ENCODE peak calls at places on chromosomes 7 and 10, in eight cellular contexts. W is fibroblast of the aortic adventitia, J is adrenal gland, E is choroid plexus epithelial cell, P is mammary epithelial cell, S is cardiac fibroblast, L is coronary artery, K is upper lobe of left lung. R is an unnamed sample.

GRCh38 chr10:29263506-29263905 is 25.4 kb upstream of the LYZL1 start:
- DNase-seq in W (no peak), J (no peak), E (no peak), P (no peak), S (no peak), L (no peak), K (no peak), R (no peak)

GRCh38 chr10:86849495-86849894 is 93.1 kb downstream of the BMPR1A start:
- DNase-seq in W (no peak), J (no peak), E (no peak), P (no peak), S (no peak), L (no peak), K (no peak), R (no peak)

GRCh38 chr10:105585753-105586152 is 944.7 kb downstream of the SORCS3 start:
- DNase-seq in W (peak), J (no peak), E (peak), P (peak), S (no peak), L (no peak), K (no peak), R (peak)

GRCh38 chr10:97106207-97106606 is 79.6 kb downstream of the SLIT1 start:
- DNase-seq in W (no peak), J (no peak), E (no peak), P (no peak), S (no peak), L (no peak), K (no peak), R (no peak)

GRCh38 chr10:96236090-96236478 is 35.3 kb downstream of the BLNK start:
- DNase-seq in W (no peak), J (no peak), E (no peak), P (no peak), S (no peak), L (no peak), K (no peak), R (no peak)

GRCh38 chr10:112229901-112230300 is 46.3 kb upstream of the GPAM start:
- DNase-seq in W (no peak), J (no peak), E (no peak), P (peak), S (no peak), L (no peak), K (no peak), R (no peak)

GRCh38 chr7:43572516-43573049 is 10.3 kb upstream of the STK17A start:
- DNase-seq in W (peak), J (peak), E (peak), P (peak), S (peak), L (no peak), K (peak), R (peak)

GRCh38 chr10:73743327-73743904 is 756 bp upstream of the SEC24C start:
- DNase-seq in W (peak), J (no peak), E (no peak), P (no peak), S (no peak), L (no peak), K (no peak), R (no peak)

GRCh38 chr7:127618775-127619174 is 833 bp upstream of the PAX4 start:
- DNase-seq in W (no peak), J (no peak), E (no peak), P (no peak), S (no peak), L (no peak), K (no peak), R (no peak)

GRCh38 chr7:132243463-132243862 is 332.8 kb downstream of the PLXNA4 start:
- DNase-seq in W (peak), J (no peak), E (no peak), P (no peak), S (peak), L (no peak), K (no peak), R (no peak)

GRCh38 chr10:113045155-113046055 is 95.4 kb downstream of the TCF7L2 start:
- DNase-seq in W (peak), J (no peak), E (peak), P (peak), S (peak), L (no peak), K (peak), R (peak)

GRCh38 chr7:63112764-63113712 is 885.6 kb upstream of the ZNF722 start:
- DNase-seq in W (no peak), J (no peak), E (no peak), P (no peak), S (no peak), L (no peak), K (no peak), R (no peak)

GRCh38 chr10:129741978-129742741 is 221.9 kb downstream of the EBF3 start:
- DNase-seq in W (no peak), J (peak), E (no peak), P (no peak), S (no peak), L (no peak), K (no peak), R (no peak)

GRCh38 chr10:84540617-84541288 is 212.4 kb downstream of the CCSER2 start:
- DNase-seq in W (peak), J (peak), E (peak), P (peak), S (peak), L (no peak), K (peak), R (peak)

GRCh38 chr7:5396999-5397656 is 26.5 kb downstream of the TNRC18 start:
- DNase-seq in W (peak), J (peak), E (peak), P (peak), S (peak), L (peak), K (peak), R (peak)
- H3K4me3 ChIP-seq in W (peak), J (no peak), E (peak), P (peak), S (peak), L (peak), K (peak), R (peak)

DNA sequence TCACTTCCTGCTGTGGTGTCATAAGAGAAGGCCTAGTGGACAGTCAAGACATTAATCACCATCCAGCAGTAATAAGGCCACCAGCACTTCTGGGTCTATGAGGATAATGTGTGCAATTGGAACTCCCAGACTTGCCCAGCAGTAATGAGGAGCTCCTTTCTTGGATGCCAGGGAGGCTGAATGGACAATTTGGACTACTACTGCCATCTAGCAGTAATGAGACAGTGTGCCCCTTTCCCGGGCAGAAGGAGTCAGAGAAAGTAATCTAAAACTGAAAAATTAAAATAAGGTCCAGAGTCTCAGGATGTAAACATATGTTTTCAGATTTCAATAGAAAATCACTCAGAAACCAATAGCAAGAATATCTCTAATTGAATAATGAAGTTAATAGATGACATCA is 400.4 kb downstream of the CDC14C start:
- DNase-seq in W (peak), J (no peak), E (no peak), P (peak), S (peak), L (no peak), K (no peak), R (peak)
- TF ChIP-seq CTCF in W (peak), J (no peak), E (no peak), P (peak), S (no peak), L (no peak), K (no peak), R (peak)

DNA sequence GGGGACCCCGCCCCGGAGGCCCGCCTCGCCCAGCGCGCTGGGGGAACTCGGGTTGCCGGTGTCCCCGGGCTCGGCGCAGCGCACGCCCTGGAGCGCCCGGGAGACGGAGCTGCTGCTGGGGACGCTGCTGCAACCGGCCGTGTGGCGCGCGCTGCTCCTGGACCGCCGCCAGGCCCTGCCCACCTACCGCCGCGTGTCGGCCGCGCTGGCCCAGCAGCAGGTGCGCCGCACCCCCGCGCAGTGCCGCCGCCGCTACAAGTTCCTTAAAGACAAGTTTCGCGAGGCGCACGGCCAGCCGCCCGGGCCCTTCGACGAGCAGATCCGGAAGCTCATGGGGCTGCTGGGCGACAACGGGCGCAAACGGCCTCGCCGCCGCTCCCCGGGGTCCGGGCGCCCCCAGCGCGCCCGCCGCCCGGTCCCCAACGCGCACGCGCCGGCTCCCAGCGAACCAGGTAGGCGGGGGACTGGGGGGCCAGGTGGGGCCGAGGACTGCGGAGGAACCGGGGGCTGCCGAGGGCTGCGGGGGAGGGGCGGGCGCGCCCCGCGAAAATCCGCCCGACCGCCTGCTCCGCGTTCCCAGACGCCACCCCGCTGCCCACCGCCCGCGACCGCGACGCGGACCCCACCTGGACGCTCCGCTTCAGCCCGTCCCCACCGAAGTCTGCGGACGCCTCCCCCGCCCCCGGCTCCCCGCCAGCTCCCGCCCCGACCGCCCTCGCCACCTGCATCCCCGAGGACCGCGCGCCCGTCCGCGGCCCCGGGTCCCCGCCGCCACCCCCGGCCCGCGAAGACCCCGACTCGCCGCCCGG is 574 bp downstream of the UTF1 start:
- DNase-seq in W (no peak), J (no peak), E (no peak), P (no peak), S (no peak), L (no peak), K (peak), R (no peak)
- H3K4me3 ChIP-seq in W (no peak), J (no peak), E (no peak), P (no peak), S (no peak), L (peak), K (peak), R (no peak)

DNA sequence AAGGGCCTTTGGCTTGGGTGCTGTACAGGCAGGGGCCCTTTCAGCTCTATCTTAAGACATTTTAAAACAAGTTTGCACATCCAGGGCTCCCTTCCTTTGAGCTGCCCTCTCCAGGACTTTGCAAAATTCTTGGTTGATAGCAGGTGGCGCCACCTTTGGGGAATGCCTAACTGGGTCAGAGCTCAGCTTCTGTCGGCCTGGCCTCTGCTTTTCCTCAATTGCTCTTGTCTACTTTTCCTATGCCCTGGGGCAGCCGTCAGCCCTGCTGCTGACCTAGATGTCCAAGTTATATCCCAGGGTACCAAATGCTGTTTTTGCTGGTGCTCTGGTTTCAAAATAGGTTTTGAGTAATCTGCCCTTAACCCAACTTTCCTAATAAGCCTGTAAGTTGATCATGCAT is 65.8 kb downstream of the APBB1IP start:
- DNase-seq in W (no peak), J (peak), E (no peak), P (no peak), S (no peak), L (no peak), K (no peak), R (no peak)
- TF ChIP-seq CTCF in W (no peak), J (no peak), E (no peak), P (no peak), S (no peak), L (no peak), K (no peak), R (no peak)

GRCh38 chr7:36395171-36395894 is 5.7 kb downstream of the ANLN start:
- DNase-seq in W (no peak), J (no peak), E (no peak), P (no peak), S (no peak), L (no peak), K (no peak), R (no peak)
- H3K4me3 ChIP-seq in W (no peak), J (no peak), E (no peak), P (no peak), S (no peak), L (no peak), K (no peak), R (no peak)

GRCh38 chr7:87218941-87219544 is 489 bp downstream of the TMEM243 start:
- DNase-seq in W (peak), J (peak), E (peak), P (peak), S (peak), L (peak), K (peak), R (peak)
- TF ChIP-seq CTCF in W (peak), J (no peak), E (peak), P (no peak), S (no peak), L (no peak), K (no peak), R (peak)

GRCh38 chr7:129886818-129887186 is 66.0 kb downstream of the UBE2H start:
- DNase-seq in W (no peak), J (no peak), E (no peak), P (no peak), S (no peak), L (no peak), K (no peak), R (no peak)
- H3K4me3 ChIP-seq in W (no peak), J (no peak), E (no peak), P (no peak), S (no peak), L (no peak), K (no peak), R (no peak)

GRCh38 chr7:28165971-28166955 is 14.3 kb downstream of the JAZF1 start:
- DNase-seq in W (peak), J (no peak), E (peak), P (peak), S (peak), L (no peak), K (no peak), R (peak)

GRCh38 chr7:28161319-28161718 is 19.3 kb downstream of the JAZF1 start:
- DNase-seq in W (no peak), J (no peak), E (no peak), P (no peak), S (no peak), L (no peak), K (no peak), R (no peak)

GRCh38 chr7:28166982-28167715 is 13.4 kb downstream of the JAZF1 start:
- DNase-seq in W (no peak), J (no peak), E (peak), P (no peak), S (no peak), L (no peak), K (no peak), R (no peak)

GRCh38 chr7:28165221-28165807 is 15.3 kb downstream of the JAZF1 start:
- DNase-seq in W (no peak), J (no peak), E (peak), P (no peak), S (no peak), L (no peak), K (no peak), R (no peak)

DNA sequence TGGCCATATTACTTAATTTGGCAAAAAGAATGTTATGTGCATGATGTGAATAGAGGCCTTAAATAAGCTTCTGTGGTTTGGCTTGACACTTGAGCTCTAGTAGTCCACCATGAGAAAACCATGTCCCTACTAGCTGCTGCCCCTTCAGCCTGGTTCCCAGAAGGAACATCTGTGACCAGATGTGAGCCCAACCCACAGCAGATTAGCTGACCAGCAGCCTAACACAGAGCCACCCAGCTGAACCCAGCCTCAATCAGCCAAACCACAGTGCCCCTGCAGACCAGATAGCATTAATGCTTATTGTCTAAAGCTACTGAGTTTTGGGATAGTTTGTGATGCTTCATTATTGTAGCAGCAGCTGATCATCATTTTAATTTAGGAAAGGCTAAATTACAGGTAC is 16.6 kb downstream of the JAZF1 start:
- DNase-seq in W (peak), J (no peak), E (peak), P (no peak), S (peak), L (no peak), K (no peak), R (no peak)
- TF ChIP-seq CTCF in W (no peak), J (no peak), E (peak), P (no peak), S (no peak), L (no peak), K (no peak), R (no peak)